ENCODE peak calls at places on chromosomes 2 and 18, in five cellular contexts. N, W, I, A and U are unnamed samples.
A peak's percentile ranks its signal among the peaks of the same experiment; 100 is the strongest.

GRCh38 chr2:128276878-128277675 is 41.6 kb downstream of the HS6ST1 start:
- DNase-seq in N (no peak), W (peak; percentile 31), A (no peak), I (no peak), U (no peak)

GRCh38 chr2:217773539-217773938 is 229.3 kb downstream of the TNS1 start:
- DNase-seq in N (no peak), A (no peak), I (no peak), W (no peak), U (no peak)

GRCh38 chr18:72544092-72544886 is at the start of gene CBLN2:
- DNase-seq in I (peak; percentile 36), A (no peak), N (peak; percentile 93), W (peak; percentile 93), U (no peak)

GRCh38 chr2:75523313-75524275 is 37.1 kb downstream of the EVA1A start:
- DNase-seq in A (peak; percentile 77), W (no peak), N (no peak), I (no peak), U (no peak)

GRCh38 chr18:36284671-36285295 is 12.7 kb upstream of the FHOD3 start:
- DNase-seq in A (no peak), N (no peak), W (peak; percentile 71), I (peak; percentile 43), U (peak; percentile 66)

GRCh38 chr18:36410346-36410745 is 112.8 kb downstream of the FHOD3 start:
- DNase-seq in A (no peak), N (no peak), I (no peak), W (no peak), U (no peak)

GRCh38 chr18:61237529-61237928 is 95.7 kb upstream of the CDH20 start:
- DNase-seq in N (no peak), I (no peak), W (no peak), A (no peak), U (no peak)

GRCh38 chr18:34976084-34976483 is 65.1 kb upstream of the MAPRE2 start:
- DNase-seq in A (no peak), I (peak; percentile 24), W (no peak), N (no peak), U (no peak)

GRCh38 chr2:129885735-129886134 is 93.7 kb upstream of the RAB6C start:
- DNase-seq in W (peak; percentile 56), A (no peak), N (peak; percentile 45), I (no peak), U (no peak)
- TF ChIP-seq CTCF in W (peak; percentile 55), A (no peak), N (no peak), I (no peak), U (no peak)

GRCh38 chr2:200670313-200670712 is 84.5 kb downstream of the AOX1 start:
- DNase-seq in N (no peak), I (no peak), A (no peak), W (no peak), U (peak; percentile 68)
- TF ChIP-seq CTCF in N (no peak), I (no peak), A (no peak), W (peak; percentile 67), U (no peak)

DNA sequence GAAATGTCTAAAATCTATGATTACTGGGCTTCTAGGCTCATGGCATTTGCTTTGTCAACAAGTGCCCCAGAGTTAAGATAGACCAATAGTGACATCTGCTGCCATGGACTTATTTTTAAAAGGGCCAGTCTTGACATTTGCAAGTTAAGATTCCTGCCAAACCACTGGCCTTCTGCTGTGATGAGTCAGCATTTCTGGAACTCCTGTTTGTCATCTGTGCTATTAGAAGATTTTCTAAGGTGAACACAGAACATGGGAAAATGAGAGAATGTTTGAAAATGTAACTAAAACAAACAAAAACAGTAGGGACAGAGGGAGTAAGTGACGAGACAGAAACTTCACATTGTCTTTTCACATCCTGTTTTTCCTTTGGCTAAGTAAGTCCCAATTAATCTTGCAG is 93.7 kb upstream of the WDR75 start:
- DNase-seq in W (no peak), N (no peak), A (peak; percentile 79), I (peak; percentile 24), U (no peak)
- TF ChIP-seq CTCF in W (peak; percentile 46), N (no peak), A (peak; percentile 9), I (no peak), U (peak; percentile 42)

GRCh38 chr2:165794520-165794882 is 454 bp upstream of the GALNT3 start:
- DNase-seq in N (peak; percentile 15), W (peak; percentile 83), I (peak; percentile 68), A (no peak), U (no peak)
- TF ChIP-seq CTCF in N (no peak), W (no peak), I (no peak), A (no peak), U (no peak)

GRCh38 chr18:2293109-2293839 is 278.0 kb downstream of the METTL4 start:
- DNase-seq in W (no peak), N (no peak), A (no peak), I (no peak), U (no peak)
- TF ChIP-seq CTCF in W (peak; percentile 30), N (no peak), A (no peak), I (no peak), U (no peak)

DNA sequence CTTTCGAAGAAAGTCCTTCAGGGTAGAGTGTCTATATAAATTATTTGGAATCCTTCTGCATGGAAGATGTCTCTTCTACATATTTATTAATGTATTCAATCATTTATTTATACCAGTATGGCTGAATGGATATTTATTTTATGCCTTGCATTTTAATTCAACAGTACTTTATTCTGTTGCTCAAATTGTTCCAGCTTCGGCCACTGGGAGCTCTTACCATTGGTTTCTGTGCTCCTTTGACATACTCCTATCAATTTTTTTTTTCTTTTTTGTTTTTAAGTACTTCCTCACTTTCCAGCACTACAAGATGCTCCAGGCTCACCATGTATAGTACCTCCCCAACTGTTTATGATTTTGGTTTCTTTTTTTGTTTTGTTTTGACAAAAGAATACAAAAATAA is 39.4 kb upstream of the WIPF1 start:
- DNase-seq in I (no peak), N (no peak), A (no peak), W (no peak), U (no peak)
- TF ChIP-seq CTCF in I (no peak), N (peak; percentile 13), A (no peak), W (peak; percentile 38), U (no peak)

DNA sequence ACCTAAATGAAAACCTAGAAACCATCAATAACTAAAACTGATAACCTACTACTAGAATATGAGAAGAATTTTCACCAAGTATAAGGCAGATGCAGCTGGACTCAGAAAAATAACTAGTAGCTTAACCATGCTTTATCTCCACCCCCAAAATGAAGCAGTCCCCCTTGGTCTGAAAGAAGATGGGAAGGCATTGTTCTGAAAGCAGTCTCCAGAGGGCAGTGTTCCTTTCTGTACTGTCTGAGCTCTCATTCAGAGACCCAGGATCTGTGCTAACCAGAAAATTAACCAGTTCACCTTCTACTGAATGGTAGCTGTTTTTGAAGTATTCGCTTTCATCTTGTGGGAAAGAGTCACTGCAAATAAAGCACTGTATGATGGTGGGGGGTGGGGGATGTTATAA is 273.0 kb downstream of the PDE11A start:
- DNase-seq in I (peak; percentile 18), A (no peak), N (no peak), W (peak; percentile 65), U (no peak)
- TF ChIP-seq CTCF in I (peak; percentile 25), A (peak; percentile 65), N (peak; percentile 40), W (peak; percentile 82), U (no peak)

GRCh38 chr2:108182489-108182888 is 57.3 kb upstream of the SULT1C3 start:
- DNase-seq in W (peak; percentile 89), A (no peak), I (peak; percentile 42), N (peak; percentile 67), U (no peak)
- TF ChIP-seq CTCF in W (peak; percentile 77), A (no peak), I (no peak), N (peak; percentile 19), U (no peak)

GRCh38 chr2:8107979-8108378 is 573.9 kb upstream of the ID2 start:
- DNase-seq in N (no peak), W (no peak), A (no peak), I (no peak), U (no peak)
- TF ChIP-seq CTCF in N (no peak), W (no peak), A (no peak), I (no peak), U (no peak)